ENCODE peak calls at places on chromosome 18, in seven cellular contexts. G is Peyer's patch, Q is stomach, L is IMR-90, N is GM12891, T is transverse colon, F is prostate gland. H is an unnamed sample.

GRCh38 chr18:54130631-54131030 is 93.8 kb downstream of the MBD2 start:
- DNase-seq in G (no peak), Q (no peak), L (no peak), N (no peak), T (no peak), F (no peak), H (no peak)

GRCh38 chr18:10239138-10239537 is 215.3 kb upstream of the APCDD1 start:
- DNase-seq in G (no peak), Q (peak; percentile 60), L (peak; percentile 20), N (no peak), T (no peak), F (peak; percentile 19), H (no peak)

GRCh38 chr18:65352183-65352582 is 398.6 kb upstream of the CDH7 start:
- DNase-seq in G (no peak), Q (no peak), L (no peak), N (no peak), T (no peak), F (no peak), H (no peak)

GRCh38 chr18:36441426-36441870 is 143.9 kb downstream of the FHOD3 start:
- DNase-seq in G (no peak), Q (no peak), L (no peak), N (no peak), T (no peak), F (no peak), H (no peak)

GRCh38 chr18:830315-830901 is 18.4 kb upstream of the YES1 start:
- DNase-seq in G (no peak), Q (no peak), L (peak; percentile 67), N (no peak), T (no peak), F (no peak), H (no peak)

GRCh38 chr18:48592540-48592939 is 53.7 kb downstream of the CTIF start:
- DNase-seq in G (no peak), Q (no peak), L (no peak), N (no peak), T (no peak), F (no peak), H (no peak)

GRCh38 chr18:35507623-35508022 is 9.9 kb upstream of the INO80C start:
- DNase-seq in G (no peak), Q (no peak), L (no peak), N (no peak), T (no peak), F (no peak), H (no peak)

GRCh38 chr18:74395006-74395405 is 62.1 kb downstream of the DIPK1C start:
- DNase-seq in G (no peak), Q (no peak), L (no peak), N (no peak), T (no peak), F (no peak), H (no peak)

GRCh38 chr18:33404244-33404873 is 36.2 kb downstream of the CCDC178 start:
- DNase-seq in G (no peak), Q (no peak), L (no peak), N (no peak), T (no peak), F (no peak), H (no peak)

GRCh38 chr18:32040936-32041335 is 22.3 kb downstream of the RNF125 start:
- DNase-seq in G (peak; percentile 48), Q (no peak), L (no peak), N (no peak), T (peak; percentile 32), F (no peak), H (no peak)

GRCh38 chr18:35432565-35433001 is 55.4 kb upstream of the ZNF396 start:
- DNase-seq in G (no peak), Q (no peak), L (no peak), N (no peak), T (no peak), F (no peak), H (no peak)

DNA sequence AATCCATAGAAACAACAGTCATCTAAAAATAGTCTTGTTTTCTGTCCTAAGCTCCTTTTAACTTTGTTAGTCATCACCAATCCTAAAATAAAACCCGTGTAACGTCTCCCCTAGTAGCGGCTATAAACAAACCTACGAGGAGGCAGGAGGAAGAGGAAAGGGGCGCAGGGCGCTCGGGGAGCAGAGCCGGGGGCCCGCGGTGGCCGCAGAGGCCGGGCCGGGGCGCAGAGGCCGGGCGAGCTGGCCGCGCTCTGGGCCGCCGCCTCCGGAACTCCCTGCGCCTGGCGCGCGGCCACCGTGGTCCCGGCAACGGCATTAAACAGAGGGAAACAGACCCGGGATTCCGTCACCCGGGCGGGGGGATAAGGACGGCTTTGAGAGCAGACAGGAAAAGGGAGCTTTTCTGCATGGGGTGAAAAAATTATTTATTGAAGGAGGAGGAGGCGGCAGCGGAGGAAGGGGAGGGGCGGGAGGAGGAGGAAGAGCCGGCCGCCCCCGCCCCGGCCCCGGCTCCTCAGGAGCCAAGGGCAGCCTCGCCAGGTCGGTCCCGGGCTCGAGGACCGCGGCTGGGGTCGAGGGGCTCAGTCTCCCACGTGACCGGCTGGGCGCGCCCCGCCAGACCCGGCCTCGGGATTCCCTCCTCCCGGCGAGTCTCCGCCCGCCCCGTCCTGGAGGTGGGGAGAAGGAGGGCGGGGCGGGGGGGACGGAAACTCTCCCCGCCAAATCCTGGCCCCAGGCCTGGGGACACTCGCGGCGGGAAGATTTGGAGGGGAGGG is 1.9 kb upstream of the NFATC1 start:
- DNase-seq in G (peak; percentile 53), Q (peak; percentile 83), L (peak; percentile 74), N (no peak), T (peak; percentile 83), F (peak; percentile 71), H (peak; percentile 78)
- TF ChIP-seq POLR2A in G (no peak), Q (no peak), L (peak; percentile 78), N (no peak), T (no peak), F (peak; percentile 10), H (no peak)

GRCh38 chr18:58218111-58218510 is 174.1 kb downstream of the NEDD4L start:
- DNase-seq in G (no peak), Q (no peak), L (peak; percentile 30), N (no peak), T (no peak), F (no peak), H (no peak)

GRCh38 chr18:58223717-58224424 is 179.8 kb downstream of the NEDD4L start:
- DNase-seq in G (no peak), Q (peak; percentile 85), L (peak; percentile 96), N (no peak), T (peak; percentile 66), F (peak; percentile 53), H (peak; percentile 40)

GRCh38 chr18:58224425-58224750 is 180.4 kb downstream of the NEDD4L start:
- DNase-seq in G (no peak), Q (no peak), L (no peak), N (no peak), T (no peak), F (no peak), H (no peak)

GRCh38 chr18:58222439-58223125 is 178.6 kb downstream of the NEDD4L start:
- DNase-seq in G (no peak), Q (no peak), L (peak; percentile 33), N (no peak), T (no peak), F (no peak), H (no peak)

DNA sequence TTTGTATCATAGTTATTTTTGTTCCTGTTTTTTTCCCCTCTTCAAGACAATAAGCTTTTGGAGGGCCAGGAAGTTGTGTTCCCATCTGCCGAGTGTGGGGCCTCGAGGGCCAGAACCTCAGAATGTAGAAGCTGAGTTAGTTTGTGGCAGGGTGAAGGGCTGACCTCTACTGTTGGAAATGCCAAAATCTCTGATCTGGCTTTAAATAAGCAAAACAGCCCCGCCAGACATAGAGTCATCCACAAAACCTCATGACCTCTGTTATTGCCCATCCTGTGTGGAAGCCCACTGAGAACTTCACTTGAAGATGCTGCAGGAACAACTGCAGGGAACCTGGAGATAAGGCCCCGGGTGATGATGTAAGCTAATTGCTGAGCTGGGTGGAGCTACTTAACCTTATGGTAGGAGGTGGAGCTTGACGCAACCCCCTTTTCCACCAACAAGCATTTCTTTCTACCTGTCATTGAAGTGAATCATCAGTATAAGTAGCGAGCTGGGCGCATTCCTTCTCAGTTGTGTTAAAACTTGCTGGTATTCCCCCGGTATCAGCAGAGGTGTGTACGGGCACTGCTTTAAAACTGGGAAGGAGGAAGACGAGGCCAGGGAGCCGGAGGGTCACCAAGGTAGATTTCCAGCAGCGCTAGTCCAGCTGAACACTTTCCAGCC is 177.2 kb downstream of the NEDD4L start:
- DNase-seq in G (no peak), Q (peak; percentile 84), L (peak; percentile 53), N (no peak), T (peak; percentile 81), F (peak; percentile 70), H (peak; percentile 39)
- TF ChIP-seq POLR2A in G (peak; percentile 95), Q (no peak), L (no peak), N (no peak), T (peak; percentile 93), F (peak; percentile 89), H (no peak)

GRCh38 chr18:11981383-11981632 is at the start of gene IMPA2:
- DNase-seq in G (no peak), Q (no peak), L (no peak), N (no peak), T (no peak), F (no peak), H (no peak)
- TF ChIP-seq POLR2A in G (peak; percentile 93), Q (no peak), L (peak; percentile 42), N (no peak), T (peak; percentile 93), F (peak; percentile 79), H (peak; percentile 84)

GRCh38 chr18:13124411-13124810 is 94.1 kb upstream of the LDLRAD4 start:
- DNase-seq in G (no peak), Q (no peak), L (no peak), N (no peak), T (no peak), F (no peak), H (no peak)

GRCh38 chr18:13131241-13131640 is 87.3 kb upstream of the LDLRAD4 start:
- DNase-seq in G (no peak), Q (no peak), L (no peak), N (no peak), T (no peak), F (no peak), H (no peak)

GRCh38 chr18:13126966-13127598 is 91.5 kb upstream of the LDLRAD4 start:
- DNase-seq in G (no peak), Q (no peak), L (no peak), N (no peak), T (no peak), F (peak; percentile 52), H (no peak)
- TF ChIP-seq POLR2A in G (no peak), Q (no peak), L (no peak), N (no peak), T (no peak), F (no peak), H (no peak)

GRCh38 chr18:73365018-73365417 is 497.2 kb upstream of the NETO1 start:
- DNase-seq in G (no peak), Q (no peak), L (peak; percentile 95), N (no peak), T (no peak), F (no peak), H (no peak)
- TF ChIP-seq POLR2A in G (no peak), Q (no peak), L (no peak), N (no peak), T (no peak), F (no peak), H (no peak)

H was measured in H1.